ENCODE peak calls at places on chromosomes 6 and 20, in six cellular contexts. B is NCI-H2171 treated with DMSO at 0.1 percent for 48 hours; J is PC-3; T is psoas muscle; Y is stimulated activated CD8-positive, alpha-beta memory T cell treated with anti-CD3 and anti-CD28 coated beads, Interleukin-12 subunit alpha, Interleukin-12 subunit beta, amount 100 ng/mL, for 4 hours; R is stimulated activated CD4-positive, alpha-beta T cell treated with anti-CD3 and anti-CD28 coated beads, Interleukin-1b, Interleukin-23, amount 100 ng/mL, for 4 hours. Z is an unnamed sample.

GRCh38 chr6:16239090-16239797 is 857 bp downstream of the GMPR start:
- DNase-seq in J (peak), R (no peak), B (no peak), Y (no peak), T (peak), Z (peak)

GRCh38 chr6:38636027-38636426 is 3.7 kb downstream of the BTBD9 start:
- DNase-seq in Y (no peak), J (no peak), R (no peak), T (no peak), B (no peak), Z (no peak)

GRCh38 chr6:27592107-27592480 is 119.2 kb upstream of the ZNF184 start:
- DNase-seq in T (no peak), Y (no peak), R (no peak), B (no peak), J (no peak), Z (peak)

GRCh38 chr6:133376743-133377142 is 135.6 kb downstream of the EYA4 start:
- DNase-seq in J (no peak), T (no peak), B (no peak), Y (no peak), R (no peak), Z (peak)

GRCh38 chr6:1596088-1596852 is 13.4 kb upstream of the FOXC1 start:
- DNase-seq in J (peak), Y (peak), T (peak), R (peak), B (peak), Z (peak)

GRCh38 chr20:843908-844307 is 10.4 kb downstream of the FAM110A start:
- DNase-seq in Y (no peak), B (no peak), J (no peak), R (no peak), T (no peak), Z (no peak)

GRCh38 chr6:116881236-116881635 is 4.2 kb downstream of the RFX6 start:
- DNase-seq in R (no peak), T (no peak), Y (no peak), J (peak), B (no peak), Z (peak)

GRCh38 chr6:40444811-40445210 is 142.4 kb downstream of the LRFN2 start:
- DNase-seq in Y (no peak), J (no peak), T (no peak), R (no peak), B (peak), Z (no peak)

GRCh38 chr20:43925215-43925614 is 10.6 kb downstream of the TOX2 start:
- DNase-seq in R (peak), J (no peak), B (no peak), T (no peak), Y (peak), Z (peak)

GRCh38 chr6:165877192-165877591 is 214.2 kb upstream of the PDE10A start:
- DNase-seq in R (no peak), J (no peak), T (no peak), B (no peak), Y (no peak), Z (no peak)

Z was measured in adipocyte.